ENCODE peak calls at places on chromosome 5, in five cellular contexts. W is HepG2, M is K562, Z is GM12878, J is H1. T is an unnamed sample.
A peak's percentile ranks its signal among the peaks of the same experiment; 100 is the strongest.

GRCh38 chr5:115423541-115423940 is 121.0 kb downstream of the FEM1C start:
- DNase-seq in W (no peak), M (no peak), Z (no peak), J (no peak), T (no peak)

GRCh38 chr5:77133061-77133758 is 46.1 kb upstream of the ZBED3 start:
- DNase-seq in W (peak; percentile 45), M (no peak), Z (no peak), J (no peak), T (no peak)

GRCh38 chr5:141948812-141949211 is 9.2 kb downstream of the PCDH12 start:
- DNase-seq in W (no peak), M (no peak), Z (no peak), J (no peak), T (no peak)

GRCh38 chr5:18745988-18746615 is 1111.8 kb downstream of the TAF11L14 start:
- DNase-seq in W (peak; percentile 45), M (no peak), Z (peak; percentile 89), J (no peak), T (peak; percentile 11)

GRCh38 chr5:8842906-8843590 is 702.8 kb downstream of the SEMA5A start:
- DNase-seq in W (no peak), M (no peak), Z (no peak), J (no peak), T (peak; percentile 27)

GRCh38 chr5:64221911-64222310 is 56.3 kb downstream of the RNF180 start:
- DNase-seq in W (no peak), M (no peak), Z (no peak), J (no peak), T (no peak)

GRCh38 chr5:34695275-34696032 is 39.3 kb downstream of the RAI14 start:
- DNase-seq in W (no peak), M (no peak), Z (no peak), J (no peak), T (no peak)

GRCh38 chr5:912356-913091 is 19.8 kb downstream of the TRIP13 start:
- DNase-seq in W (no peak), M (no peak), Z (no peak), J (no peak), T (no peak)

GRCh38 chr5:51558682-51559081 is 175.4 kb downstream of the ISL1 start:
- DNase-seq in W (no peak), M (no peak), Z (no peak), J (no peak), T (no peak)

GRCh38 chr5:67752357-67752708 is 463.2 kb upstream of the PIK3R1 start:
- DNase-seq in W (no peak), M (no peak), Z (no peak), J (no peak), T (no peak)

GRCh38 chr5:94524841-94525697 is 93.3 kb downstream of the KIAA0825 start:
- DNase-seq in W (peak; percentile 47), M (peak; percentile 23), Z (peak; percentile 9), J (no peak), T (peak; percentile 46)

GRCh38 chr5:178462846-178463245 is 127.3 kb downstream of the COL23A1 start:
- DNase-seq in W (no peak), M (no peak), Z (no peak), J (no peak), T (no peak)

GRCh38 chr5:112848116-112848811 is 12.8 kb upstream of the SRP19 start:
- DNase-seq in W (peak; percentile 76), M (peak; percentile 33), Z (peak; percentile 51), J (no peak), T (peak; percentile 32)

GRCh38 chr5:176166427-176166826 is 71.8 kb upstream of the SIMC1 start:
- DNase-seq in W (no peak), M (no peak), Z (no peak), J (no peak), T (no peak)

GRCh38 chr5:178120661-178121357 is 7.5 kb downstream of the N4BP3 start:
- DNase-seq in W (peak; percentile 82), M (peak; percentile 81), Z (peak; percentile 69), J (peak; percentile 41), T (peak; percentile 95)

GRCh38 chr5:137833463-137833862 is 34.2 kb upstream of the MYOT start:
- DNase-seq in W (peak; percentile 64), M (no peak), Z (no peak), J (no peak), T (no peak)

DNA sequence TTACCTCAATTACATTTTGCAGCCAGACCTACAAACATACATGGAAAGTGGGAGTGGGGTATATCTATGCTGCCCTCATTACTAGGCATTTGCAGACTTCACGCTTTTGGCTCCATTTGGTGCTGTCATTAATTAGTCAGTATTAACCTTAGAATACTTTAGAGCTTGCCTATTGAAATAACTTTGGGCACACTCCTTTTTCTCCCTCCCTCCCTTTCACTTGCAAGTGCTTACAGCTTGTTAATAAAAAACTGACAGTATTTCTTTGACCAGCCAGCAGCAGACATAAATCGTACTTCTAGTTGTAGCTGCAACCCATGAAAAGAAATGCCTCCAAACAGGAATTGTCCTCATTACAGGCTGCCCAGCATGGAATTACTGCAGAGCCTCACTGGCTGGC is 667.4 kb upstream of the ZNF608 start:
- DNase-seq in W (no peak), M (no peak), Z (no peak), J (no peak), T (no peak)
- TF ChIP-seq EP300 in W (no peak), M (no peak), Z (no peak), J (no peak), T (no peak)

GRCh38 chr5:134913795-134914194 is 8.9 kb downstream of the PCBD2 start:
- DNase-seq in W (no peak), M (no peak), Z (no peak), J (no peak), T (no peak)

GRCh38 chr5:134920848-134921575 is 16.1 kb downstream of the PCBD2 start:
- DNase-seq in W (no peak), M (no peak), Z (no peak), J (no peak), T (no peak)

GRCh38 chr5:134911285-134912215 is 6.6 kb downstream of the PCBD2 start:
- DNase-seq in W (no peak), M (no peak), Z (no peak), J (no peak), T (no peak)

GRCh38 chr5:134913254-134913653 is 8.3 kb downstream of the PCBD2 start:
- DNase-seq in W (no peak), M (no peak), Z (no peak), J (no peak), T (no peak)

DNA sequence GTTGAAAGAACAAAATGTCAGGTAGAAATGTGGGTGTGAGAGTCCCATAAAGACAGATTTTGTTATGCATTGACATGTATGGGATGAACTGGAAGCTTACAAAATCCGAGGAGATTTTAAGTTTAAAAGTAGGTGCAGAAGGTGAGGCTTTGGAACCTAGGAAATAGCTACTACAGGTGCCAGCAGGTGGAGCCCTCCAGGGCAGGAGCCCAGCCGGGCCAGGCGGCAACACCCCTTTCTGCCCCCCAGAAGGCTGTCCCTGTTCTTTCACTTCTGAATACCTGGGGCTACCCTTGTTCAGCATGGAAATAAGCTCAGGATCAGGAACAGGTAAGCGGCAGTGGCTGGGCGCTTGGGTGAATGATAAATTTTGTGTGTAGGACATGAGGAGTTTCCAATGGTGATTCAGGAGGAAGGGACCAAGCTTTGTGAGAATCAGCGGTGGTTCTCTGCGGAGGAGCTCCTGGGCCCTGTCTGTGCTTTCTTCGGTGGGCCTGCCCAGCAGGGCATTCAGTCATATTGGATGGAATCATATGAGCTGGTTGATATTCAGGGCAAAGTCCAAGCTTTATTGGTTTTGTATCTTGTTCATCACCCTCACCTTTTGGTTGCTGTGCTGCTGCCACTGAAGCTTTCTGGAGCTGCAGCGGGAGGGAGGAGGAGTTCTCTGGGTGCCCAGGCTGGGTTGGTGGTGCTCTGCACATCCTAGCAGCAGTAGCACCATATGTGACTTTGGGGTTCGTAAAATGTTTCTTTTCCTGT is 12.3 kb downstream of the PCBD2 start:
- DNase-seq in W (peak; percentile 18), M (peak; percentile 29), Z (no peak), J (no peak), T (no peak)
- TF ChIP-seq JUND in W (no peak), M (no peak), Z (no peak), J (no peak), T (no peak)

DNA sequence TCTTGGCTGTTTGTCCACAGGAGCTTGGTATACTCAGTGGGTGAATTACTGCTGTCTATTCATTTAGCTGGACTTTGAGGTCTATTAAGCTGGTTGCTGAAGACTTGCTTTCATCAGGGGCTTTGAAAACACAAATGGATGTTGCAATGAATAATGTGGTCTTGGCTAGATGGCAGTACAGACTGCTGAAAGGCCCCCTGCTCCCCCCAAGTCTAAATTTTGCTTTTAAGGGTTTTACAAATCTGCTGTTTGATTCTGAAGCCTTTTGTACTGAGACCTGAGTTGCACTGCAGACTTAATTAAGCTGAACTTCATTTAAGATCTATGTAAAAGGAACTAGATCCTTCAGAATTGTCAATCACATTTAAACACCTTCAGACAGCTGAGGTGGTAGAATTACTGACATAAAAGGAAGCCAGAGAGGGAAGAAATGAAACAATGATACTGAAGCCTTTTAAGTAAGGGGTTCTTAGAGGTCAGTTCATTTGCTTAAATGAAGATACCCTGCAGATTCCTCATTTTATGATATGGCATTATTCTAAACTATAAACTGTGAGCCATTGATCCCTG is 37.3 kb downstream of the KCTD16 start:
- DNase-seq in W (no peak), M (no peak), Z (no peak), J (no peak), T (no peak)
- TF ChIP-seq EP300 in W (no peak), M (no peak), Z (no peak), J (no peak), T (no peak)

DNA sequence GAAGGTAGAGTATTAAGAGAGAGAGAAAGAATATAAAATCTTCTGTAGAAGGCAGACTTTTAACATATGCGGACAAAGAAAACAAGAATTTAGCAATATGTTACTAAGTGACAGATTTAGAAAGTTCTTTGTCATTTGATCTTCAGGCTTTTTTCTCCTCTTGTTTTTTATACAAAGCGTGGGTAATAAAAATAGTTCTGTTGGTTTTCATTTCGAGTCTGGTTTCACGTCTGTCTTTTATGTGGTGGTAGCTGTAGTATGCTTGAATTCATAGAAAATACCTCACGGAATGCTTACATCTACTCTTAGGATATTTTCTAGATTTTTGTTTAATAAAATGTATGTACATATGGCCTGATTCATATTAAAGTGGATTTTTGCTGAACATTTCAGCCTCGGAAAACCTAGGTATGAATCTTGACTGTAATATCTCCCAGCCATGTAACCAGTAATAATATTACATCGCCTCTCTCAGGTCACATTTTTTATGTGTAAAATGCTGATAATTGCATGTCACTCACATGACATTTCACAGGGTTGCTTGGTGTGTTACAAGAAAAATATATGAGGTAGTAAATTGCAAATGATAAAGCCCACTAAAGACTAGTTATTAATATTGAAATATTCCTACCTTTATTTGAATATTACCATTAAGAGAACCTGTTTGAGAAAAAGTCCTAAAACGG is 72.5 kb upstream of the TAF11L2 start:
- DNase-seq in W (no peak), M (no peak), Z (no peak), J (no peak), T (no peak)
- TF ChIP-seq JUND in W (no peak), M (no peak), Z (no peak), J (no peak), T (no peak)

DNA sequence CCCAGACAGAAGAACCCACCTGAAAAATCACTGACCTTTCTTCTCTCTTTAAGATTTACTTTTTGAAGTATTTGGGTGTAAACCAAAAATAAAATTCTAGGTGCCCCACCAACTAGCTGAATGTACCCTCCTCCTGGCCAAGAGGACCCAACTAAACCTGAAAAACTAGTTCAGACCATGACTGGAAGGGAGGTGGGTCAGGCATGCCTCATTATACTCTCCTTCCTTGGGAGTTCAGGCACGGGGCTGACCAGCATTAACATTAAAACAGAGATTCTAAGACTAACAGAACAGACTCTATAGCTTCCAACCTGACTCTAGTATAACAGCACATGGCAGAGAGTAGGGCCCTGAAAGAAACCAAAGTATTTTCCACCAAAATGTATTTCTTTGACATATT is 61.4 kb downstream of the CERT1 start:
- DNase-seq in W (no peak), M (no peak), Z (no peak), J (no peak), T (no peak)
- TF ChIP-seq EP300 in W (no peak), M (no peak), Z (no peak), J (no peak), T (no peak)

GRCh38 chr5:181163487-181164075 is 16.2 kb downstream of the OR2V2 start:
- DNase-seq in W (no peak), M (peak; percentile 45), Z (no peak), J (no peak), T (no peak)
- TF ChIP-seq JUND in W (no peak), M (no peak), Z (no peak), J (no peak), T (no peak)